ENCODE peak calls at places on chromosomes 2 and 18, in four cellular contexts. E is GM12878, G is HepG2, K is H1. S is an unnamed sample.

GRCh38 chr2:158936978-158937377 is 31.5 kb upstream of the TANC1 start:
- DNase-seq in E (no peak), K (no peak), G (no peak), S (no peak)

GRCh38 chr2:69559696-69560482 is 83.7 kb downstream of the AAK1 start:
- DNase-seq in K (no peak), E (no peak), G (peak; percentile 86), S (peak; percentile 60)

GRCh38 chr2:186883666-186884065 is 34.7 kb upstream of the ZSWIM2 start:
- DNase-seq in E (no peak), K (no peak), G (no peak), S (no peak)

GRCh38 chr2:111157798-111158197 is 37.1 kb downstream of the BCL2L11 start:
- DNase-seq in G (no peak), K (no peak), E (peak; percentile 69), S (no peak)

GRCh38 chr2:9374071-9374730 is 49.1 kb downstream of the ITGB1BP1 start:
- DNase-seq in G (peak; percentile 58), K (no peak), E (no peak), S (no peak)

GRCh38 chr2:197108758-197109157 is 182.3 kb upstream of the PGAP1 start:
- DNase-seq in E (no peak), K (no peak), G (no peak), S (no peak)

GRCh38 chr2:9087151-9087681 is 83.7 kb upstream of the MBOAT2 start:
- DNase-seq in K (no peak), E (no peak), G (no peak), S (no peak)

GRCh38 chr2:202113571-202114142 is 40.6 kb downstream of the KIAA2012 start:
- DNase-seq in K (no peak), E (no peak), G (peak; percentile 29), S (peak; percentile 13)

GRCh38 chr18:59419386-59419785 is 60.3 kb upstream of the LMAN1 start:
- DNase-seq in E (no peak), K (no peak), G (no peak), S (no peak)

GRCh38 chr18:63951302-63951705 is 2.2 kb downstream of the HMSD start:
- DNase-seq in E (no peak), K (no peak), G (no peak), S (no peak)

GRCh38 chr2:69509750-69510140 is 72.5 kb upstream of the NFU1 start:
- DNase-seq in E (no peak), G (no peak), K (no peak), S (no peak)

GRCh38 chr2:48357351-48357750 is 172.6 kb upstream of the STON1 start:
- DNase-seq in G (no peak), E (no peak), K (no peak), S (no peak)

GRCh38 chr18:50938912-50939311 is 28.9 kb upstream of the ELAC1 start:
- DNase-seq in E (no peak), G (no peak), K (no peak), S (no peak)

GRCh38 chr2:155381446-155381845 is 683.0 kb downstream of the KCNJ3 start:
- DNase-seq in E (no peak), K (no peak), G (no peak), S (no peak)

GRCh38 chr18:49020621-49021021 is 69.9 kb upstream of the SMAD7 start:
- DNase-seq in K (peak; percentile 43), E (no peak), G (no peak), S (no peak)

GRCh38 chr2:161245237-161245505 is 63.1 kb upstream of the PSMD14 start:
- DNase-seq in G (no peak), E (no peak), K (no peak), S (no peak)

DNA sequence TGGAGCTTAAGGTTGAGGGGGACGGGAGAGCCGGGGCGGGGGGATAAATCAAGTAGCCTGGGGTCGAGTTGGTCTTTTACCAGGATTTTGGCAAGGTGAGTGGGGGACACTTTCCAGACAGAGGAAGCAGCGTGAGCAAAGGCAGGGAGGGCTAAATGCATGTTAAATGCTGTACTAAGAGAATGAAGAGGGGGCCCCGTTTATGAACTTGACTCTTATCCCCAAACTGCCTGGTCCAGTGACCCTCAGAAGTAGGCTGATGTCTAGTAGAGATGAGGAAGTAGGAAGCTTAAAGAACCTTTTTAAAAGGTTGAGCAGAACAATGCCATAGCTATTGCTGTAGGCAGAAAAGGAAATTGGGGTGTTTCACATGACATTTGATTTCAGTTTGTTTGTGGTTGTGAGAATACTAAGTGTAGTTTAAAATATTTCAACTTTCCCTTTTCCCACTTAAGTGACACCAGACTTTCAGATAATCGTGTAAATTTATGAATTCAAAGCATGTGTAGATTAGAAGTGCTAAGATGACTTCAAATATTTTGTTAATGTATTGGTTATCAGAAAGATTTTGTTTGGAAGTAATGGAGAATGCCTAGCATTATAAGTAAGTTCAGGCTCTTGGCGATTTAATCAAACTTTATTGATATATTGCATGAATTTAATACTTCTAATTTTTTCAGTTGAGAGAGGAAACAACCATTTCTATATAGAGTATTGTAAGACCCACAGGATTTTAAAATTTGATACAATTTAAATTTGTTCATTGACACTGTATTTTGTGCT is 1.8 kb downstream of the REL start:
- DNase-seq in K (no peak), E (peak; percentile 61), G (no peak), S (no peak)
- TF ChIP-seq ZNF274 in K (no peak), E (no peak), G (no peak), S (no peak)

GRCh38 chr2:16094851-16095250 is 154.5 kb downstream of the MYCN start:
- DNase-seq in E (no peak), K (no peak), G (no peak), S (no peak)
- TF ChIP-seq SUZ12 in E (no peak), K (no peak), G (no peak), S (no peak)

DNA sequence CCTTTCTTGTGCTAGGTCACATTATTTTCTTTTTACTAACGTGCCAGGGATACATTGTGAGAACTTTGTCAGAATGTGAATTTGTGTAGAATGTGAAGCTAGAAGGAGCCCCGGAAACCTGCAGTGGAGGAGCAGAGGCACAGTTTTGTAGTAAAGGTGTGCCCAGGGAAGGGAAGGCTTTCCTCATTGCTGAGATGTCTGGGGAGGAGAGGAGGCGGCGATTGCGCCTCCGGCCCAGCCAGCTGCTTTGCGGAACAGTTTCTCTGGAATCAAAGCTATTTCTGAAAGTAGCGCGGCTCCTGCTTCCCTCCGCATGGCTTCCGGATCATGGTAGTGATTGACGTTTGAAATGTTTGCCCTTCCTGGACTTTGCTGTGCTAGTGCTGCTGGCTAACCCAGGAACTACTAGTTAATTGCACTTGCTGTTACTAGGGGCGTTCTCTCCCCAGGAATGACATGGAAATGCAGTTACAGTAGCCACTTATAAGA is 83.1 kb upstream of the RBM44 start:
- DNase-seq in K (no peak), E (no peak), G (peak; percentile 92), S (no peak)
- TF ChIP-seq YY1 in K (no peak), E (no peak), G (no peak), S (no peak)

DNA sequence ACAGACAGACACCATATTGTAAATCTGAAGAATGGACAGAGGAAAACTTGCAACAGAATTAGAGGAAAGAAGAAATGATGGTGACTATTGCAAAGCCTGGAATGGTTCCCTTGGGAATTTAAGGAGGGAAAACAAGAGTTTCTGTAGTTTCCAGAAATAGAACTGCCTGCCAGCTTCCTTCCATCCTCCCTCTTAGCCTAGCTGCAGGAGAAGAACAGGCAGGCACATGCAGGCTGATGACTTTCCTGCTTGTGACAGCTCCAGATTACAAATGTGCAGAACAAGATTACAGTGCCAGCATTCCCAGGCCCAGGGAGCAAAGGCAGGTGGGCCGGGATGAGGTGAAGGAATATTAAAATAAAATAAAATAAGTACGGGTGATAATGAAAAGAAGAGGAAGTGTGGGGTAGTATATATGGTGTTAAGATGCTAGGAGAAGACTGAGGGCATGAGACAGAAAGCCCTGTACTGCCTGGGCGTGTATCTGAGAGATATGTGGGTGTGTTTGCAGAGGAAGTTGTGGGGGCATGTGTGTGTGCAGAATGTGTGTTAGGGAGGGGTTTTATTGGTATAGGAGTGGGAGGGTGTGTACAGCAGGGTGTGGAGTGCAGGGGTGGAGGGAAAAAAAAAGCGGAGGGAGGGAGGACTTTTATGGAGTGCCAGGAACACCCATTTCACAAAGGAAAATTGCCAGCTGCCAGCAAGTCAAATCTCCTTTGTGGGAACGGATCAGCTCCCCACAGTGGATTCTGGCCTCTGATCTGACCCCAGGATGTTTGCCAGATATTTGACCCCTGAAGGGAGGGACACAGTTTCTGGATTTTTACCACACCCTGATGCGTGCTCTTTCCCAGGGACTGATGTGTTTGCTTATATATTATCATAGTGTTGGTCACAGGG is 43.9 kb upstream of the NEMP2 start:
- DNase-seq in K (no peak), E (no peak), G (peak; percentile 66), S (no peak)
- TF ChIP-seq ZNF274 in K (no peak), E (no peak), G (no peak), S (no peak)

GRCh38 chr2:4269885-4270284 is 566.5 kb downstream of the DCDC2C start:
- DNase-seq in E (no peak), G (no peak), K (no peak), S (no peak)
- TF ChIP-seq SUZ12 in E (no peak), G (no peak), K (no peak), S (no peak)

GRCh38 chr2:3589086-3589485 is 5.8 kb upstream of the COLEC11 start:
- DNase-seq in G (no peak), E (no peak), K (no peak), S (no peak)
- TF ChIP-seq YY1 in G (no peak), E (no peak), K (no peak), S (no peak)

DNA sequence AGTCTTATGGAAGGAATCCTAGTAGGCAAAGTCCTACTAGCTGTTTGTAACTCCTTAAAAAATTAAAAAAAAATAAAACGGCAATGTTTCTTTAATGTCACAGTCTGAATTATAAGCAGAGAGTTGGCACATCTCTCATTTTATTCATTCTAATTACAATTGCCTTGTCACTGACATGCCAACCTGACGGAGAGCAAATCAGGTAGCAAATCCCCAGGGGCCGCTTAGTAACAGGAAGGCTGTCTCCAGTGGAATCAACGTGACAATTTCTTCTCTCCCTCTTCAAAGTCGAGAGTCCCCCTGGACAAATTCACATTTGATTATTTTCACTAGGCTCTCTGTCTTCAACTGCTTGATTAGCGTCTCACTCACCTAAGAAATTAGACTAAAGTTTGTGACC is 1598.9 kb upstream of the PIK3C3 start:
- DNase-seq in K (no peak), G (no peak), E (no peak), S (no peak)
- TF ChIP-seq ZNF274 in K (no peak), G (no peak), E (no peak), S (no peak)

GRCh38 chr2:26635401-26635800 is 5.8 kb downstream of the CIB4 start:
- DNase-seq in E (no peak), K (no peak), G (no peak), S (no peak)

GRCh38 chr2:26634636-26635230 is 6.4 kb downstream of the CIB4 start:
- DNase-seq in K (no peak), G (no peak), E (no peak), S (no peak)

GRCh38 chr2:26633351-26633945 is 7.7 kb downstream of the CIB4 start:
- DNase-seq in K (no peak), E (no peak), G (no peak), S (no peak)

GRCh38 chr2:26632624-26633185 is 8.5 kb downstream of the CIB4 start:
- DNase-seq in E (no peak), K (no peak), G (no peak), S (no peak)

GRCh38 chr2:26633993-26634392 is 7.2 kb downstream of the CIB4 start:
- DNase-seq in E (no peak), G (no peak), K (no peak), S (no peak)
- TF ChIP-seq SUZ12 in E (no peak), G (no peak), K (no peak), S (no peak)